ENCODE peak calls at places on chromosomes 13 and 19, in eight cellular contexts. T is activated T-cell treated with anti-CD3 and anti-CD28 coated beads, Interleukin-2, amount 50 U/mL, for 72 hours; X is lower leg skin; Z is cardiac muscle cell; I is CD8-positive, alpha-beta T cell; V is fibroblast of mammary gland; N is NCI-H345; M is HTR-8/SVneo. Q is an unnamed sample.

GRCh38 chr19:15107056-15108010 is at the start of gene SYDE1:
- DNase-seq in T (peak), X (no peak), Z (peak), I (peak), V (peak), N (no peak), M (peak), Q (no peak)

GRCh38 chr19:48443731-48444128 is 2.1 kb upstream of the GRWD1 start:
- DNase-seq in T (no peak), X (no peak), Z (no peak), I (no peak), V (no peak), N (no peak), M (no peak), Q (no peak)

GRCh38 chr19:49340069-49340864 is 5.1 kb downstream of the CD37 start:
- DNase-seq in T (no peak), X (no peak), Z (peak), I (no peak), V (no peak), N (peak), M (no peak), Q (peak)

GRCh38 chr19:45514376-45515051 is 7.2 kb downstream of the VASP start:
- DNase-seq in T (no peak), X (no peak), Z (no peak), I (no peak), V (no peak), N (no peak), M (no peak), Q (no peak)

GRCh38 chr13:50651916-50652315 is 191.6 kb downstream of the DLEU7 start:
- DNase-seq in T (no peak), X (no peak), Z (no peak), I (no peak), V (no peak), N (no peak), M (no peak), Q (no peak)

GRCh38 chr19:10132848-10133350 is 13.2 kb upstream of the EIF3G start:
- DNase-seq in T (no peak), X (no peak), Z (no peak), I (no peak), V (no peak), N (no peak), M (no peak), Q (no peak)

GRCh38 chr13:89514534-89515312 is 1832.8 kb upstream of the MIR17HG start:
- DNase-seq in T (no peak), X (no peak), Z (peak), I (no peak), V (peak), N (peak), M (peak), Q (no peak)

GRCh38 chr19:13241321-13242104 is 91.3 kb downstream of the IER2 start:
- DNase-seq in T (peak), X (no peak), Z (no peak), I (peak), V (peak), N (no peak), M (no peak), Q (no peak)

GRCh38 chr19:30752201-30752600 is 380.0 kb downstream of the ZNF536 start:
- DNase-seq in T (no peak), X (no peak), Z (no peak), I (no peak), V (no peak), N (no peak), M (no peak), Q (no peak)

GRCh38 chr13:31697290-31697689 is 42.0 kb upstream of the RXFP2 start:
- DNase-seq in T (no peak), X (no peak), Z (no peak), I (no peak), V (peak), N (no peak), M (no peak), Q (no peak)

GRCh38 chr13:97491452-97491851 is 57.5 kb downstream of the RAP2A start:
- DNase-seq in T (no peak), X (no peak), Z (no peak), I (no peak), V (no peak), N (peak), M (no peak), Q (no peak)

GRCh38 chr19:1621574-1621973 is 16.3 kb upstream of the UQCR11 start:
- DNase-seq in T (no peak), X (no peak), Z (no peak), I (no peak), V (no peak), N (no peak), M (no peak), Q (no peak)

GRCh38 chr13:50766043-50766442 is 77.4 kb downstream of the DLEU7 start:
- DNase-seq in T (no peak), X (no peak), Z (no peak), I (no peak), V (peak), N (no peak), M (no peak), Q (no peak)

GRCh38 chr19:5048091-5048726 is 79.3 kb downstream of the KDM4B start:
- DNase-seq in T (peak), X (peak), Z (peak), I (peak), V (peak), N (peak), M (peak), Q (peak)

GRCh38 chr13:31913459-31913858 is 118.1 kb upstream of the FRY start:
- DNase-seq in T (no peak), X (no peak), Z (no peak), I (no peak), V (peak), N (no peak), M (no peak), Q (no peak)

GRCh38 chr19:6150289-6150688 is 14.8 kb downstream of the ACSBG2 start:
- DNase-seq in T (no peak), X (no peak), Z (no peak), I (no peak), V (no peak), N (no peak), M (no peak), Q (no peak)

GRCh38 chr19:9720541-9720940 is 45.6 kb upstream of the ZNF562 start:
- DNase-seq in T (no peak), X (no peak), Z (no peak), I (no peak), V (no peak), N (no peak), M (no peak), Q (no peak)

GRCh38 chr19:4908781-4909171 is 525 bp upstream of the UHRF1 start:
- DNase-seq in T (no peak), X (no peak), Z (no peak), I (no peak), V (no peak), N (no peak), M (no peak), Q (no peak)

GRCh38 chr13:95713651-95714050 is 36.7 kb downstream of the DNAJC3 start:
- DNase-seq in T (no peak), X (no peak), Z (no peak), I (no peak), V (peak), N (no peak), M (no peak), Q (no peak)

GRCh38 chr13:109904218-109904617 is 117.8 kb upstream of the IRS2 start:
- DNase-seq in T (no peak), X (no peak), Z (no peak), I (no peak), V (peak), N (no peak), M (no peak), Q (no peak)

GRCh38 chr13:50033696-50034095 is 18.5 kb downstream of the KCNRG start:
- DNase-seq in T (no peak), X (no peak), Z (peak), I (no peak), V (peak), N (no peak), M (no peak), Q (no peak)

GRCh38 chr19:1182727-1183126 is 8.7 kb upstream of the SBNO2 start:
- DNase-seq in T (no peak), X (no peak), Z (no peak), I (no peak), V (no peak), N (no peak), M (no peak), Q (no peak)

GRCh38 chr13:109968876-109969577 is 182.6 kb upstream of the IRS2 start:
- DNase-seq in T (no peak), X (peak), Z (peak), I (no peak), V (peak), N (no peak), M (no peak), Q (no peak)

GRCh38 chr19:49400034-49400433 is 12.0 kb downstream of the KASH5 start:
- DNase-seq in T (no peak), X (no peak), Z (peak), I (no peak), V (peak), N (no peak), M (no peak), Q (no peak)

GRCh38 chr13:51549050-51549449 is 35.2 kb upstream of the WDFY2 start:
- DNase-seq in T (no peak), X (no peak), Z (no peak), I (no peak), V (no peak), N (no peak), M (no peak), Q (no peak)